ENCODE peak calls at places on chromosome 11, in four cellular contexts. K, I, O and E are unnamed samples.

GRCh38 chr11:1586699-1587098 is 1.6 kb upstream of the KRTAP5-1 start:
- DNase-seq in K (no peak), I (no peak), O (no peak), E (no peak)

GRCh38 chr11:73539506-73540084 is 58.3 kb downstream of the FAM168A start:
- DNase-seq in K (no peak), I (no peak), O (no peak), E (no peak)

GRCh38 chr11:70433526-70433925 is 35.2 kb downstream of the CTTN start:
- DNase-seq in K (no peak), I (no peak), O (no peak), E (no peak)

GRCh38 chr11:69540118-69541000 is 58.9 kb downstream of the LINC01488 start:
- DNase-seq in K (no peak), I (peak; percentile 54), O (no peak), E (no peak)

GRCh38 chr11:96085349-96085910 is 161.5 kb upstream of the MTMR2 start:
- DNase-seq in K (no peak), I (no peak), O (no peak), E (no peak)

GRCh38 chr11:6631356-6631890 is 12.2 kb upstream of the TPP1 start:
- DNase-seq in K (no peak), I (no peak), O (no peak), E (no peak)

GRCh38 chr11:61632096-61632495 is 48.1 kb upstream of the DAGLA start:
- DNase-seq in K (no peak), I (no peak), O (no peak), E (no peak)

GRCh38 chr11:99614353-99614752 is 593.6 kb downstream of the CNTN5 start:
- DNase-seq in K (no peak), I (no peak), O (no peak), E (no peak)

GRCh38 chr11:404551-405264 is 10.1 kb downstream of the SIGIRR start:
- DNase-seq in K (no peak), I (no peak), O (no peak), E (no peak)

GRCh38 chr11:59184876-59185275 is 12.9 kb downstream of the DTX4 start:
- DNase-seq in K (no peak), I (no peak), O (no peak), E (no peak)

GRCh38 chr11:34495724-34496377 is 17.7 kb downstream of the ELF5 start:
- DNase-seq in K (peak; percentile 62), I (no peak), O (peak; percentile 92), E (no peak)

GRCh38 chr11:86184728-86185127 is 59.8 kb upstream of the EED start:
- DNase-seq in K (no peak), I (no peak), O (no peak), E (no peak)

GRCh38 chr11:116414357-116414756 is 358.4 kb downstream of the BUD13 start:
- DNase-seq in K (no peak), I (no peak), O (no peak), E (no peak)

GRCh38 chr11:34176980-34177319 is 71.5 kb downstream of the NAT10 start:
- DNase-seq in K (no peak), I (no peak), O (no peak), E (no peak)

GRCh38 chr11:122108192-122108799 is 7.7 kb downstream of the BLID start:
- DNase-seq in K (no peak), I (no peak), O (peak; percentile 57), E (peak; percentile 83)

GRCh38 chr11:65576232-65576866 is 496 bp downstream of the EHBP1L1 start:
- DNase-seq in K (no peak), I (no peak), O (no peak), E (no peak)

GRCh38 chr11:133937015-133937414 is 19.8 kb downstream of the IGSF9B start:
- DNase-seq in K (no peak), I (no peak), O (no peak), E (no peak)

GRCh38 chr11:121464352-121464946 is 11.7 kb upstream of the SORL1-AS1 start:
- DNase-seq in K (peak; percentile 92), I (peak; percentile 64), O (peak; percentile 81), E (peak; percentile 92)

GRCh38 chr11:122293298-122294023 is 177.4 kb upstream of the BLID start:
- DNase-seq in K (peak; percentile 5), I (no peak), O (no peak), E (peak; percentile 20)

GRCh38 chr11:10385696-10386095 is 69.4 kb upstream of the AMPD3 start:
- DNase-seq in K (no peak), I (peak; percentile 25), O (no peak), E (peak; percentile 86)

GRCh38 chr11:65382804-65383368 is 440 bp upstream of the SLC25A45 start:
- DNase-seq in K (no peak), I (no peak), O (no peak), E (no peak)

GRCh38 chr11:61378713-61379313 is 13.6 kb upstream of the TMEM216 start:
- DNase-seq in K (peak; percentile 92), I (no peak), O (no peak), E (peak; percentile 98)

GRCh38 chr11:1276061-1276790 is 33.2 kb downstream of the TOLLIP start:
- DNase-seq in K (no peak), I (peak; percentile 48), O (no peak), E (no peak)

GRCh38 chr11:128324531-128325141 is 262.7 kb downstream of the ETS1 start:
- DNase-seq in K (no peak), I (no peak), O (no peak), E (no peak)

GRCh38 chr11:27865105-27865504 is 164.8 kb upstream of the BDNF start:
- DNase-seq in K (no peak), I (no peak), O (no peak), E (no peak)

GRCh38 chr11:58965246-58965985 is 26.1 kb downstream of the GLYATL1 start:
- DNase-seq in K (peak; percentile 17), I (no peak), O (no peak), E (peak; percentile 3)

GRCh38 chr11:131944709-131945108 is 574.3 kb downstream of the NTM start:
- DNase-seq in K (no peak), I (no peak), O (no peak), E (peak; percentile 55)

GRCh38 chr11:64736654-64737053 is 7.3 kb downstream of the RASGRP2 start:
- DNase-seq in K (no peak), I (no peak), O (no peak), E (no peak)

GRCh38 chr11:14587203-14587602 is 56.4 kb upstream of the PDE3B start:
- DNase-seq in K (no peak), I (no peak), O (no peak), E (no peak)

GRCh38 chr11:10395196-10395897 is 59.7 kb upstream of the AMPD3 start:
- DNase-seq in K (no peak), I (no peak), O (no peak), E (no peak)

GRCh38 chr11:108524422-108524821 is 26.2 kb upstream of the POGLUT3 start:
- DNase-seq in K (no peak), I (no peak), O (no peak), E (no peak)

GRCh38 chr11:72573380-72573949 is 100.8 kb downstream of the PDE2A start:
- DNase-seq in K (no peak), I (no peak), O (peak; percentile 23), E (peak; percentile 42)

GRCh38 chr11:109123811-109124787 is 297.9 kb upstream of the C11orf87 start:
- DNase-seq in K (no peak), I (peak; percentile 55), O (no peak), E (peak; percentile 8)

GRCh38 chr11:44858796-44859527 is 91.7 kb downstream of the TP53I11 start:
- DNase-seq in K (no peak), I (no peak), O (no peak), E (peak; percentile 37)

GRCh38 chr11:7524831-7525230 is 11.0 kb downstream of the PPFIBP2 start:
- DNase-seq in K (peak; percentile 30), I (no peak), O (no peak), E (no peak)

GRCh38 chr11:133898031-133898769 is 52.9 kb upstream of the SPATA19 start:
- DNase-seq in K (no peak), I (no peak), O (no peak), E (no peak)

GRCh38 chr11:10913996-10914514 is 56.2 kb upstream of the ZBED5 start:
- DNase-seq in K (no peak), I (no peak), O (no peak), E (no peak)

GRCh38 chr11:94032725-94033124 is 11.6 kb downstream of the HEPHL1 start:
- DNase-seq in K (no peak), I (no peak), O (no peak), E (no peak)

GRCh38 chr11:118634435-118635236 is 27.2 kb downstream of the PHLDB1 start:
- DNase-seq in K (peak; percentile 62), I (peak; percentile 83), O (no peak), E (peak; percentile 64)

DNA sequence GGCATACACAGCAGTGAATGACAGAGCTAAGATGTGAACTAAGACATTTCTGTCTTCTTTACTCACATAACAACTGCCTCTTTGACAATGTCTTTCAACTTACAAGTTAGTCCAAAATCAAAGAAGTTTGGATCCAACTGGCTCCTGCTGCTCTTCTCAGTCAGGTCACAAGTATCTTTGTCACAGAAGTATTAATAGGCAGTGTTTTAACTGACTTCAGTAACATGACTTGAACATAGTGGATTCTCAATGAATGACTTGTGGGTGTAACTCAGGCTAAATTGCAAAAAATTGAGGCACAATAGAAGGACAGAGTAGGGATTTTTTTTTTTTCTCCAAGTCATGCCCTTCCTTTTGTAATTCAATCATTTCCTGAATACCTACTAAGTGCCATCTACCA is 22.6 kb downstream of the DBX1 start:
- DNase-seq in K (no peak), I (no peak), O (no peak), E (no peak)
- H3K4me3 ChIP-seq in K (no peak overlapping the region), I (no peak overlapping the region), O (no peak overlapping the region), E (no peak overlapping the region)

GRCh38 chr11:3051435-3052108 is 5.7 kb downstream of the CARS1 start:
- DNase-seq in K (no peak), I (no peak), O (no peak), E (no peak)
- TF ChIP-seq CTCF in K (no peak), I (no peak), O (peak; percentile 15), E (peak; percentile 4)

GRCh38 chr11:82930734-82931133 is 29.2 kb downstream of the DDIAS start:
- DNase-seq in K (no peak), I (no peak), O (no peak), E (no peak)
- H3K4me3 ChIP-seq in K (no peak overlapping the region), I (no peak overlapping the region), O (no peak overlapping the region), E (no peak overlapping the region)

DNA sequence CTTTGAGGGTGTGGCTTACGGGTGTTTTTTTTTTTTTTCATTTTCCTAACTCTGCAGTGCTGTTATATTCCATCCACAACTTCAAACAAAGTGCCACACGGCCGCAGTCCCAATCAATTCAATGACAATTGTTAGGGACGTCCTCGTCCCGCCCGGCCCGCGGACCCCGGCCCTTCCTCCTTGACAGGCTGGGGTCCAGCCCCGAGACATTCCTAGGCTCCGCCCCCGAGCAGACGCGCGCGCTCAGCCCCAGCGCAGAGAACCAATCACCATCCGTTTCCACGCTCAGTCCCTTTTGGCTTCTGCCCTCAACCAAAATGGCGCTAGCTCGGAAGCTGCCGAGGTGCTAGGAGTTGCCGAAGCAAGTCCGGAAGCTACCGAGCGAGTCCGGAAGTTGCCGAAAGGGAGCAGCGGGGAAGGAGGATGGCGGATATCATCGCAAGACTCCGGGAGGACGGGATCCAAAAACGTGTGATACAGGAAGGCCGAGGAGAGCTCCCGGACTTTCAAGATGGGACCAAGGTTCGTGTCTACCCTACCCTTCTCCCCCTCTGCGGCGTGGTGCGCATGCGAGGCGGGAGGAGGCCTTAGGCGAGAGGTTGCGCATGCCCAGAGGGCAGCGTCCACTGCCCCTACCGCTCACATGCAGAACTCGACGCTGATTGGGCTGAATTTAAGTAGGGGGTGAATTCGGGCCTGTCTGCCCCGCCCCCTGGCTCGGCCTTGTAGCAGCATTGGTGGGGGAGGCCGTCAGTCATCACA is at the start of gene AIP:
- DNase-seq in K (peak; percentile 96), I (peak; percentile 96), O (peak; percentile 96), E (peak; percentile 97)
- TF ChIP-seq CTCF in K (peak; percentile 5), I (peak; percentile 51), O (no peak), E (no peak)